ENCODE peak calls at places on chromosome 17, in seven cellular contexts. M, L, A, X, Q, S and H are unnamed samples.
A peak's percentile ranks its signal among the peaks of the same experiment; 100 is the strongest.

GRCh38 chr17:1601571-1601970 is 27.1 kb downstream of the SLC43A2 start:
- DNase-seq in M (no peak), L (no peak), A (no peak), X (no peak), Q (no peak), S (no peak), H (no peak)

GRCh38 chr17:7656958-7657715 is 6.4 kb downstream of the ATP1B2 start:
- DNase-seq in M (peak; percentile 98), L (peak; percentile 80), A (no peak), X (no peak), Q (peak; percentile 73), S (peak; percentile 87), H (peak; percentile 20)

GRCh38 chr17:50558581-50558954 is 1.9 kb upstream of the CACNA1G start:
- DNase-seq in M (no peak), L (no peak), A (no peak), X (no peak), Q (no peak), S (no peak), H (no peak)

GRCh38 chr17:81586096-81586495 is 33.9 kb upstream of the FAAP100 start:
- DNase-seq in M (no peak), L (no peak), A (no peak), X (no peak), Q (no peak), S (no peak), H (no peak)

GRCh38 chr17:57420674-57421392 is 164.5 kb downstream of the MSI2 start:
- DNase-seq in M (no peak), L (no peak), A (peak; percentile 36), X (no peak), Q (no peak), S (no peak), H (no peak)

GRCh38 chr17:560379-560935 is 154.2 kb downstream of the VPS53 start:
- DNase-seq in M (no peak), L (peak; percentile 39), A (no peak), X (no peak), Q (no peak), S (peak; percentile 40), H (no peak)

GRCh38 chr17:77424585-77425344 is 284.0 kb downstream of the SEC14L1 start:
- DNase-seq in M (peak; percentile 76), L (peak; percentile 96), A (peak; percentile 72), X (no peak), Q (peak; percentile 95), S (peak; percentile 95), H (peak; percentile 76)

GRCh38 chr17:54902017-54902416 is 1.4 kb downstream of the TOM1L1 start:
- DNase-seq in M (no peak), L (no peak), A (no peak), X (no peak), Q (no peak), S (no peak), H (no peak)

GRCh38 chr17:17033466-17033865 is 8.8 kb upstream of the MPRIP start:
- DNase-seq in M (peak; percentile 37), L (no peak), A (no peak), X (no peak), Q (no peak), S (no peak), H (no peak)

GRCh38 chr17:81727324-81728031 is 15.4 kb downstream of the SLC25A10 start:
- DNase-seq in M (peak; percentile 61), L (no peak), A (peak; percentile 88), X (no peak), Q (no peak), S (no peak), H (no peak)

GRCh38 chr17:33651631-33652030 is 358.5 kb upstream of the ASIC2 start:
- DNase-seq in M (peak; percentile 67), L (no peak), A (no peak), X (no peak), Q (no peak), S (no peak), H (no peak)

GRCh38 chr17:9421525-9421924 is 154.1 kb downstream of the STX8 start:
- DNase-seq in M (no peak), L (no peak), A (no peak), X (no peak), Q (no peak), S (no peak), H (peak; percentile 2)

GRCh38 chr17:50430731-50431130 is 4.7 kb downstream of the ACSF2 start:
- DNase-seq in M (no peak), L (no peak), A (no peak), X (no peak), Q (no peak), S (no peak), H (no peak)

DNA sequence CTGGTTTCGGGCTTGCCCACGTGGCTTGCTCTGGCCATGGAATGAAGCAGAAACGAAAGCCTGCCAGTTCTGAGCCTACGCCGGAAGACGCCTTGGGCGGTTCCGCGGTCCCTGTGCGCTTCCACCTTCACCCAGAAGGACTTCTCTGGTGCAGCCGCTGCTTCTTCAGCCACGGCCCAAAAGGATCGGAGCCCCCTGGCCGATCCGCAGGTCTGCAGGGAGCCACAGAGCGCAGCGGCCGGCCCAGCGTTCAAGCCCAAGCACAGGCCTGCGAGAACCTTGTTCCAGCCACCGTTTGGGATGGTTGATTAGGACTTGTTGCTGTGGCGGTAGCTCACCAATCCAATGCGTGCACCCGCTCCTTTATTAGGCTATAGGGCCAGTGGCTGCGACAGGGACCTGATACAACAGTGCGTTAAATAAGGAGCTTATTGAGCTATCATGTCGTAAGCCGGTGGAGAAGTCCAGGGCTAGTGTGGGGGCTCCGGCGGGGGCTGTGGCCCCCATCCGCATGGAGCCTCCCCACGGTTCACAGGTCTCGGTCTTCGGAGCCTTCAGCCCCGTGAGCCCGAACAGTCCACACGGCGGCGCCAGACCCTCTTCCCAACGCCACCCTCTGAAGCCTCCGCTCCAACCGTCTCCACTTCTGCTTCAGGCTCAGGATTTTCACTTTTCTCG is 10.2 kb upstream of the MPP2 start:
- DNase-seq in M (peak; percentile 92), L (no peak), A (peak; percentile 30), X (no peak), Q (peak; percentile 43), S (peak; percentile 34), H (no peak)
- TF ChIP-seq CTCF in M (peak; percentile 88), L (peak; percentile 67), A (no peak), X (peak; percentile 33), Q (peak; percentile 64), S (peak; percentile 67), H (no peak)

GRCh38 chr17:62599964-62600657 is 27.4 kb upstream of the MRC2 start:
- DNase-seq in M (no peak), L (no peak), A (no peak), X (no peak), Q (no peak), S (no peak), H (no peak)
- H3K36me3 ChIP-seq in M (peaks cover 77% of the 10 kb centered on the region), L (peaks cover 91% of the 10 kb centered on the region), A (peaks cover 100% of the 10 kb centered on the region), X (peaks cover 41% of the 10 kb centered on the region), Q (peaks cover 90% of the 10 kb centered on the region), S (peaks cover 39% of the 10 kb centered on the region), H (peaks cover 48% of the 10 kb centered on the region)

GRCh38 chr17:60640503-60640902 is 37.1 kb upstream of the BCAS3 start:
- DNase-seq in M (no peak), L (no peak), A (no peak), X (no peak), Q (no peak), S (no peak), H (no peak)
- TF ChIP-seq CTCF in M (peak; percentile 77), L (peak; percentile 23), A (no peak), X (no peak), Q (peak; percentile 33), S (peak; percentile 10), H (no peak)

GRCh38 chr17:29100296-29100695 is 57.4 kb downstream of the PIPOX start:
- DNase-seq in M (no peak), L (no peak), A (no peak), X (no peak), Q (no peak), S (no peak), H (no peak)

GRCh38 chr17:29096094-29096493 is 53.2 kb downstream of the PIPOX start:
- DNase-seq in M (no peak), L (no peak), A (no peak), X (no peak), Q (no peak), S (no peak), H (no peak)

GRCh38 chr17:29102046-29102445 is 59.1 kb downstream of the PIPOX start:
- DNase-seq in M (no peak), L (no peak), A (no peak), X (no peak), Q (no peak), S (no peak), H (no peak)

GRCh38 chr17:29102741-29103181 is 59.8 kb downstream of the PIPOX start:
- DNase-seq in M (no peak), L (no peak), A (no peak), X (no peak), Q (no peak), S (peak; percentile 34), H (peak; percentile 57)

DNA sequence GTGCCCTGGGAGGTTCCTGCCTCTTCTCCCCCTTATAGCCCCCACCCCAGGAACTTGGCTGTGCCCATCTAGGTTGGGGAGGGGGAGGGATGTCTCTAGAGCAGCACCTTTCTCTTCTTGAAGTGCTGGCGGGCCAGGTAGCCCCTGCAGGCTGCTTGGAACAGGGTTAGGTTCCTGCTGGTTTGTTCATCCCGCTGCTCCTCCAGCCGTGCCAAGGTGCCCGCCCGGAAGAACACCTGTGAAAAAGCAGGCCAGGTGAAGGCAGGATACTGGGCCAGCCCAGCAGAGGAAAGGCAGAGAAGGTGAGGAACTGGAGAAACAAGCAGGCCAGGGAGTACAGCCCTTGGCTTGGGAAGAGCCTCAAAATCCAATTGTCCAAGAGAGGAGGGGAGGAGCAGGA is 56.6 kb downstream of the PIPOX start:
- DNase-seq in M (no peak), L (no peak), A (no peak), X (no peak), Q (no peak), S (no peak), H (no peak)
- H3K36me3 ChIP-seq in M (no peaks in the 10 kb centered on the region), L (peaks cover 98% of the 10 kb centered on the region), A (peaks cover 100% of the 10 kb centered on the region), X (peaks cover 32% of the 10 kb centered on the region), Q (peaks cover 100% of the 10 kb centered on the region), S (peaks cover 38% of the 10 kb centered on the region), H (peaks cover 3% of the 10 kb centered on the region)